ENCODE peak calls at places on chromosomes 12 and 14, in ten cellular contexts. R is A673, U is cardiac muscle cell, X is brain microvascular endothelial cell, N is fibroblast of lung, Q is left ventricle myocardium inferior, S is PC-3, O is K562, T is GM23338, H is pancreas. D is an unnamed sample. For H3K27me3 and H3K36me3, the result is how much of the 10 kb centered on the place peaks cover.

GRCh38 chr14:71729581-71729980 is 202.6 kb upstream of the RGS6 start:
- DNase-seq in O (no peak), N (no peak), H (no peak), U (no peak), Q (no peak), X (no peak), R (no peak), S (no peak), T (no peak), D (no peak)

GRCh38 chr14:64541971-64542838 is 1.7 kb downstream of the HSPA2 start:
- DNase-seq in Q (peak), H (peak), R (no peak), O (no peak), X (no peak), U (no peak), T (peak), N (no peak), S (no peak), D (no peak)

GRCh38 chr14:22622220-22622619 is 21.9 kb downstream of the OR6J1 start:
- DNase-seq in Q (no peak), H (no peak), N (peak), R (no peak), U (no peak), T (no peak), S (peak), O (no peak), X (peak), D (no peak)

GRCh38 chr12:96257550-96258392 is 63.6 kb downstream of the ELK3 start:
- DNase-seq in R (no peak), T (no peak), Q (no peak), S (no peak), N (peak), O (no peak), H (no peak), U (peak), X (no peak), D (no peak)

GRCh38 chr12:553216-554000 is 93.7 kb downstream of the B4GALNT3 start:
- DNase-seq in O (no peak), S (no peak), X (no peak), R (no peak), Q (no peak), H (no peak), N (no peak), T (no peak), U (no peak), D (no peak)

GRCh38 chr14:32491413-32492016 is 162.4 kb downstream of the AKAP6 start:
- DNase-seq in N (no peak), X (no peak), R (no peak), T (no peak), S (no peak), H (no peak), U (no peak), Q (no peak), O (no peak), D (no peak)

GRCh38 chr14:67853748-67854147 is 34.2 kb downstream of the RAD51B start:
- DNase-seq in O (no peak), R (no peak), Q (no peak), S (no peak), X (no peak), H (no peak), T (no peak), N (no peak), U (no peak), D (no peak)

GRCh38 chr14:95564060-95564459 is 29.2 kb downstream of the GLRX5 start:
- DNase-seq in H (peak), T (no peak), O (no peak), N (peak), Q (peak), R (no peak), X (no peak), U (peak), S (no peak), D (no peak)

GRCh38 chr14:94009767-94010166 is 12.7 kb downstream of the CCDC197 start:
- DNase-seq in H (no peak), N (peak), S (peak), Q (no peak), X (no peak), R (no peak), T (no peak), O (no peak), U (peak), D (peak)

GRCh38 chr14:76138758-76139723 is 12.7 kb upstream of the GPATCH2L start:
- DNase-seq in U (peak), Q (no peak), O (peak), T (peak), X (no peak), N (no peak), R (peak), H (no peak), S (no peak), D (no peak)

GRCh38 chr12:90816353-90817089 is 138.5 kb downstream of the CCER1 start:
- DNase-seq in R (no peak), H (no peak), N (no peak), T (no peak), Q (no peak), O (no peak), U (no peak), S (peak), X (peak), D (peak)

GRCh38 chr14:103126088-103126872 is 3.0 kb downstream of the TNFAIP2 start:
- DNase-seq in T (no peak), X (no peak), H (peak), R (no peak), U (no peak), O (no peak), Q (peak), N (no peak), S (no peak), D (no peak)

GRCh38 chr14:103123634-103124500 is 606 bp downstream of the TNFAIP2 start:
- DNase-seq in R (no peak), O (peak), H (peak), Q (peak), U (peak), N (no peak), S (peak), T (peak), X (no peak), D (no peak)

GRCh38 chr14:103124501-103125001 is 1.3 kb downstream of the TNFAIP2 start:
- DNase-seq in R (no peak), N (no peak), S (no peak), X (no peak), T (no peak), H (peak), O (no peak), U (no peak), Q (peak), D (no peak)

GRCh38 chr14:103126873-103127304 is 3.6 kb downstream of the TNFAIP2 start:
- DNase-seq in S (peak), R (peak), H (peak), U (peak), Q (peak), T (peak), N (no peak), X (no peak), O (no peak), D (peak)

DNA sequence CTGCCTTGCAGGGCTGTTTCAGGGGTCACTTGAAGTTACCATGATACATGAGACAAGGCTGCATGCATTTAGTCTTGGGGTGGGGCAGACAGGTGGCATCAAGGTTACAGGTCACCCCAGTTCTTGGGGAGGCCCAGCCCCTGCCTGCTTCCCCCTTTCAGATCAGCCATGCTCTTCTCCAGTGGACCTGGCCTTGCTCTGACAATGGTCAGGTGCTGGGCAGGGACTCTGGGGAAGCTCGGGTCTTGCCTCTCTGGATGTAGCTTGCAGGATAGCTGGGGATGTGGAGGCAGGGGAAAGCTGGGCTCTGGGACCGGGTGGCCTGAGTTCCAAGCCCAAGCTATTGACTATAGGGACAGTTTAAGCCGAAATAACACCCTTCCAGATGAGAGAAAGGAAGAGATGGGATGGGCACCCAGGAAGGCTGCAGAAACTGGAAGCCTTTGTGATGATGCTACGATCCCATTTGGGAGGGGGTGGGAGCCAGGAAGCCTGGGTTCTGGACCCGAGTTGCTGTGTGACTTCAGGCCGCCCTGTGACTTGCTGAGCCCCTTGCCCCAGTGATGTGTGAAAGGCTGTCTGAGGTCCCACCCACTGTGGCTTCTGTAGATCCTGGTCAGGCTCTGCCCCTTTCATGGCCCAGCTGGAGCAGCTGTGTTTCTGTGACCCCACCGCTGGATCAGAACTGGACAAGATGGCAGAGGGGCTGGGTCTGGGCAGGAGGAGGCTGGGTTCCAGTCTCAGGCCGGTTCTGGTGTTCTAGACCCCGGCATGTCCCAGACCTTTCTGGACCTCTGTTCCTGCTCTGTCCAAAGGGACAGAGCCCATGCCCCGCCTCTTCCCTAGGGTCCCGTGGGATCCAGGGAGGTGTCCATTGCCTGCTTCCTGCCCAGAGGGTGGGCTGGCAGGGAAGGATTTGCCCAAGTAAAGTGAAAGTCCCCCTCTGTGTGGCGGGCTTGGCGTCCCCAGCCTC is 2.1 kb downstream of the TNFAIP2 start:
- DNase-seq in U (no peak), X (no peak), T (no peak), O (no peak), R (no peak), Q (peak), N (no peak), S (no peak), H (peak), D (no peak)
- H3K27me3 ChIP-seq in U (half or more), X (under half), T (half or more), O (under half), R (under half), Q (under half), N (under half), S (under half), H (under half), D (under half)

GRCh38 chr12:6753772-6754356 is 923 bp upstream of the MLF2 start:
- DNase-seq in X (no peak), Q (no peak), T (peak), O (no peak), U (no peak), S (no peak), H (no peak), N (no peak), R (no peak), D (no peak)

GRCh38 chr12:6752931-6753771 is at the start of gene MLF2:
- DNase-seq in O (peak), T (peak), H (peak), R (peak), S (peak), X (peak), Q (peak), U (peak), N (peak), D (peak)

GRCh38 chr12:6750506-6750905 is 2.4 kb downstream of the MLF2 start:
- DNase-seq in N (no peak), H (no peak), R (no peak), S (no peak), U (no peak), T (no peak), X (no peak), Q (no peak), O (no peak), D (peak)

GRCh38 chr12:6751767-6752166 is 1.2 kb downstream of the MLF2 start:
- DNase-seq in U (no peak), Q (no peak), X (no peak), H (peak), T (no peak), R (no peak), N (no peak), O (no peak), S (no peak), D (no peak)

DNA sequence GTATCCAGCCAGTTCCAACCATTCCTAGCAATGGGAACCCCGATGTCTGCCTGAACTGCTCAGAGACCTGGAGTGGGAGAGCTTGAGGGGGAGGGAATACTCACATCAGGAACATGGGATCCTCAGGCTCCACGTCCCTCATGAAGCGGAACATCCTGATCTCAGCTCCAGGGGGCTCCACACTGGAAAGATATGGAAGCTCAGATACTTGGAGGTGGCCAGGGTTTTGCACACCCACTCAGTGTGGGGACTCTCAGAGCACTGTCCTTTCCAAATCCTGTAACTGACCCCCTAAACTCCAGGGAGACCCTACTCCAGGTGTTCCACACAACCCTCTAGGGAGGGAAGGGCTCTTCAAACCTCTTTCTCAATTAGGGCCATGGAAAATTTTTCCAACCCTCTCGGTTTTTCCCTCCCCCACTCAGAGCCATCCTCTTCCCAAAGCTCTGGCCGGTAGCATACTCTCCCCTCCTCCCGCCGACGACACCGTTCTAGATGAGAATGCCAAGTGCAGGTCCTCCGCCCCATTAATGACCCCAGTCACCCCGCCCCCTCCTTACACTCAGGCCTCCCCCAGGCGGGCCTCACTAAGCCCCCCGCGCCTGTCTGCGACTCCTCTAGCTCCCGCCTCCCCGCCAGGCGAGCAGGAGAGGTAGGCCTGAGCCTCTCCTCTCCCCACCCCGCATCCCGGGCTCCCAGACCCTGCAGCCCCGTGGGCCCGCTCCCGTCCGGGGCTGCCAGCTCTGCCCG is 585 bp downstream of the MLF2 start:
- DNase-seq in H (no peak), O (peak), N (peak), S (peak), U (peak), T (peak), X (peak), R (peak), Q (peak), D (peak)
- TF ChIP-seq CTCF in H (no peak), O (peak), N (peak), S (peak), U (peak), T (peak), X (peak), R (peak), Q (no peak), D (peak)

GRCh38 chr12:123253606-123254459 is 17.8 kb downstream of the CDK2AP1 start:
- DNase-seq in O (no peak), H (no peak), N (no peak), S (no peak), R (no peak), T (no peak), Q (peak), U (no peak), X (no peak), D (no peak)
- H3K36me3 ChIP-seq in O (half or more), H (under half), N (under half), S (under half), R (half or more), T (under half), Q (half or more), U (under half), X (under half), D (under half)

GRCh38 chr12:114733919-114734318 is 49.9 kb upstream of the TBX3 start:
- DNase-seq in T (no peak), H (no peak), Q (no peak), S (no peak), U (no peak), R (no peak), X (no peak), N (no peak), O (no peak), D (no peak)
- H3K27me3 ChIP-seq in T (under half), H (under half), Q (half or more), S (under half), U (under half), R (under half), X (under half), N (under half), O (under half), D (under half)